ENCODE peak calls at places on chromosomes 13 and 19, in nine cellular contexts. T, P, D, N, V, O, C, L and A are unnamed samples.

GRCh38 chr19:49808762-49809154 is 4.3 kb downstream of the FUZ start:
- DNase-seq in T (peak), P (peak), D (peak), N (peak), V (peak), O (peak), C (peak), L (peak), A (peak)

GRCh38 chr19:50258918-50259372 is 55.5 kb downstream of the MYH14 start:
- DNase-seq in T (no peak), P (no peak), D (no peak), N (peak), V (no peak), O (peak), C (no peak), L (peak), A (no peak)

GRCh38 chr19:14830702-14831101 is 4.3 kb downstream of the OR7A5 start:
- DNase-seq in T (no peak), P (no peak), D (no peak), N (no peak), V (no peak), O (no peak), C (no peak), L (no peak), A (no peak)

GRCh38 chr13:23966221-23966690 is 69.0 kb upstream of the C1QTNF9B start:
- DNase-seq in T (no peak), P (no peak), D (no peak), N (no peak), V (no peak), O (no peak), C (no peak), L (no peak), A (no peak)

GRCh38 chr19:16078759-16079707 is 2.7 kb downstream of the TPM4 start:
- DNase-seq in T (peak), P (peak), D (peak), N (peak), V (peak), O (peak), C (peak), L (no peak), A (peak)

GRCh38 chr13:91724591-91724990 is 326.2 kb downstream of the GPC5 start:
- DNase-seq in T (no peak), P (no peak), D (no peak), N (no peak), V (no peak), O (no peak), C (no peak), L (no peak), A (no peak)

GRCh38 chr19:51158474-51159129 is 16.5 kb downstream of the SIGLEC7 start:
- DNase-seq in T (peak), P (peak), D (peak), N (peak), V (no peak), O (peak), C (peak), L (no peak), A (no peak)

GRCh38 chr13:85362980-85363379 is 436.2 kb downstream of the SLITRK6 start:
- DNase-seq in T (no peak), P (no peak), D (no peak), N (no peak), V (no peak), O (no peak), C (no peak), L (peak), A (no peak)

GRCh38 chr13:113125506-113126264 is 3.1 kb downstream of the F10 start:
- DNase-seq in T (no peak), P (no peak), D (no peak), N (no peak), V (no peak), O (no peak), C (no peak), L (no peak), A (no peak)

GRCh38 chr13:66214467-66214866 is 1015.7 kb downstream of the PCDH9 start:
- DNase-seq in T (no peak), P (no peak), D (no peak), N (no peak), V (no peak), O (no peak), C (no peak), L (no peak), A (no peak)

GRCh38 chr13:41007359-41008118 is 11.6 kb downstream of the ELF1 start:
- DNase-seq in T (no peak), P (no peak), D (peak), N (no peak), V (no peak), O (peak), C (no peak), L (no peak), A (no peak)

GRCh38 chr13:90084684-90085290 is 1262.7 kb upstream of the MIR17HG start:
- DNase-seq in T (no peak), P (no peak), D (peak), N (no peak), V (no peak), O (peak), C (no peak), L (no peak), A (no peak)

GRCh38 chr19:3045885-3046603 is 16.3 kb downstream of the TLE5 start:
- DNase-seq in T (no peak), P (no peak), D (no peak), N (no peak), V (no peak), O (no peak), C (no peak), L (no peak), A (no peak)

GRCh38 chr19:49104229-49104864 is 9.8 kb upstream of the LIN7B start:
- DNase-seq in T (no peak), P (no peak), D (no peak), N (no peak), V (no peak), O (no peak), C (no peak), L (no peak), A (no peak)

GRCh38 chr13:80132741-80133601 is 208.0 kb downstream of the SPRY2 start:
- DNase-seq in T (peak), P (peak), D (peak), N (peak), V (peak), O (peak), C (peak), L (peak), A (no peak)

GRCh38 chr19:50555447-50556235 is 12.6 kb downstream of the LRRC4B start:
- DNase-seq in T (no peak), P (no peak), D (no peak), N (no peak), V (no peak), O (no peak), C (no peak), L (no peak), A (no peak)

GRCh38 chr19:3608079-3608641 is 1.5 kb upstream of the TBXA2R start:
- DNase-seq in T (no peak), P (no peak), D (no peak), N (peak), V (no peak), O (no peak), C (no peak), L (no peak), A (no peak)

GRCh38 chr13:99655351-99656091 is 154.2 kb downstream of the TM9SF2 start:
- DNase-seq in T (peak), P (peak), D (no peak), N (no peak), V (peak), O (peak), C (no peak), L (no peak), A (no peak)

GRCh38 chr19:16262618-16263017 is 62.0 kb upstream of the KLF2 start:
- DNase-seq in T (no peak), P (peak), D (no peak), N (no peak), V (no peak), O (no peak), C (no peak), L (peak), A (no peak)

GRCh38 chr19:53328967-53329366 is 4.6 kb upstream of the ZNF845 start:
- DNase-seq in T (peak), P (no peak), D (peak), N (peak), V (no peak), O (peak), C (no peak), L (no peak), A (no peak)

GRCh38 chr13:29743229-29743786 is 107.1 kb downstream of the UBL3 start:
- DNase-seq in T (peak), P (no peak), D (peak), N (peak), V (no peak), O (no peak), C (peak), L (no peak), A (peak)

GRCh38 chr19:55344444-55344843 is 4.8 kb downstream of the KMT5C start:
- DNase-seq in T (no peak), P (no peak), D (no peak), N (no peak), V (no peak), O (no peak), C (no peak), L (peak), A (no peak)

GRCh38 chr19:38386968-38387549 is 775 bp downstream of the GGN start:
- DNase-seq in T (no peak), P (peak), D (peak), N (peak), V (no peak), O (no peak), C (no peak), L (no peak), A (no peak)

GRCh38 chr19:50204811-50205675 is 1.6 kb downstream of the MYH14 start:
- DNase-seq in T (no peak), P (peak), D (no peak), N (peak), V (no peak), O (no peak), C (peak), L (peak), A (no peak)

GRCh38 chr13:51332566-51333361 is 6.7 kb upstream of the SERPINE3 start:
- DNase-seq in T (no peak), P (no peak), D (no peak), N (no peak), V (no peak), O (no peak), C (no peak), L (no peak), A (no peak)

GRCh38 chr13:113576597-113576996 is 8.0 kb upstream of the TFDP1 start:
- DNase-seq in T (no peak), P (no peak), D (no peak), N (no peak), V (no peak), O (no peak), C (no peak), L (no peak), A (no peak)

GRCh38 chr13:101611491-101612475 is 159.3 kb downstream of the ITGBL1 start:
- DNase-seq in T (no peak), P (no peak), D (no peak), N (no peak), V (peak), O (peak), C (no peak), L (no peak), A (no peak)

GRCh38 chr13:38804536-38804935 is 117.7 kb downstream of the FREM2 start:
- DNase-seq in T (no peak), P (no peak), D (peak), N (no peak), V (peak), O (peak), C (no peak), L (no peak), A (peak)

GRCh38 chr19:16039545-16039944 is 36.8 kb upstream of the TPM4 start:
- DNase-seq in T (no peak), P (no peak), D (no peak), N (no peak), V (no peak), O (no peak), C (no peak), L (peak), A (no peak)

GRCh38 chr13:98326274-98326673 is 149.2 kb upstream of the RNF113B start:
- DNase-seq in T (no peak), P (no peak), D (no peak), N (no peak), V (no peak), O (no peak), C (no peak), L (no peak), A (no peak)

GRCh38 chr19:29795882-29796523 is 15.8 kb upstream of the CCNE1 start:
- DNase-seq in T (no peak), P (no peak), D (no peak), N (peak), V (no peak), O (no peak), C (no peak), L (no peak), A (no peak)

GRCh38 chr13:76641056-76641455 is 245.1 kb downstream of the KCTD12 start:
- DNase-seq in T (peak), P (no peak), D (peak), N (no peak), V (no peak), O (no peak), C (no peak), L (no peak), A (peak)

GRCh38 chr13:30907167-30907761 is 1.2 kb downstream of the MEDAG start:
- DNase-seq in T (peak), P (no peak), D (peak), N (no peak), V (no peak), O (peak), C (no peak), L (no peak), A (no peak)

GRCh38 chr13:34638897-34639296 is 303.2 kb upstream of the NBEA start:
- DNase-seq in T (no peak), P (no peak), D (no peak), N (no peak), V (no peak), O (no peak), C (no peak), L (no peak), A (no peak)

GRCh38 chr13:40145139-40145538 is 489.7 kb downstream of the COG6 start:
- DNase-seq in T (no peak), P (no peak), D (no peak), N (no peak), V (no peak), O (no peak), C (no peak), L (no peak), A (no peak)

GRCh38 chr13:80363890-80364503 is 23.1 kb upstream of the SPRY2 start:
- DNase-seq in T (peak), P (peak), D (peak), N (no peak), V (no peak), O (peak), C (no peak), L (no peak), A (no peak)

GRCh38 chr19:36258028-36258875 is 43.3 kb downstream of the ZNF146 start:
- DNase-seq in T (no peak), P (no peak), D (no peak), N (no peak), V (no peak), O (no peak), C (no peak), L (peak), A (no peak)
- H3K4me3 ChIP-seq in T (no peak), P (no peak), D (no peak), N (peak), V (no peak), O (no peak), C (no peak), L (no peak), A (peak)

GRCh38 chr13:44667950-44668349 is 91.8 kb upstream of the TSC22D1 start:
- DNase-seq in T (no peak), P (no peak), D (peak), N (no peak), V (peak), O (peak), C (no peak), L (no peak), A (peak)
- H3K4me3 ChIP-seq in T (peak), P (no peak), D (no peak), N (no peak), V (no peak), O (no peak), C (no peak), L (no peak), A (no peak)

GRCh38 chr19:42068361-42068755 is 1.6 kb downstream of the GRIK5 start:
- DNase-seq in T (no peak), P (no peak), D (no peak), N (no peak), V (no peak), O (no peak), C (no peak), L (no peak), A (no peak)

GRCh38 chr19:42071247-42071646 is 1.2 kb upstream of the GRIK5 start:
- DNase-seq in T (no peak), P (no peak), D (no peak), N (no peak), V (no peak), O (no peak), C (no peak), L (no peak), A (no peak)

GRCh38 chr19:42068756-42069571 is 1.0 kb downstream of the GRIK5 start:
- DNase-seq in T (no peak), P (no peak), D (no peak), N (no peak), V (no peak), O (no peak), C (no peak), L (no peak), A (no peak)

GRCh38 chr19:42067315-42067888 is 2.6 kb downstream of the GRIK5 start:
- DNase-seq in T (no peak), P (no peak), D (no peak), N (no peak), V (no peak), O (no peak), C (no peak), L (no peak), A (no peak)

GRCh38 chr19:42069619-42070293 is at the start of gene GRIK5:
- DNase-seq in T (no peak), P (no peak), D (no peak), N (no peak), V (no peak), O (no peak), C (no peak), L (peak), A (no peak)
- H3K4me3 ChIP-seq in T (no peak), P (no peak), D (no peak), N (peak), V (peak), O (no peak), C (no peak), L (no peak), A (no peak)

DNA sequence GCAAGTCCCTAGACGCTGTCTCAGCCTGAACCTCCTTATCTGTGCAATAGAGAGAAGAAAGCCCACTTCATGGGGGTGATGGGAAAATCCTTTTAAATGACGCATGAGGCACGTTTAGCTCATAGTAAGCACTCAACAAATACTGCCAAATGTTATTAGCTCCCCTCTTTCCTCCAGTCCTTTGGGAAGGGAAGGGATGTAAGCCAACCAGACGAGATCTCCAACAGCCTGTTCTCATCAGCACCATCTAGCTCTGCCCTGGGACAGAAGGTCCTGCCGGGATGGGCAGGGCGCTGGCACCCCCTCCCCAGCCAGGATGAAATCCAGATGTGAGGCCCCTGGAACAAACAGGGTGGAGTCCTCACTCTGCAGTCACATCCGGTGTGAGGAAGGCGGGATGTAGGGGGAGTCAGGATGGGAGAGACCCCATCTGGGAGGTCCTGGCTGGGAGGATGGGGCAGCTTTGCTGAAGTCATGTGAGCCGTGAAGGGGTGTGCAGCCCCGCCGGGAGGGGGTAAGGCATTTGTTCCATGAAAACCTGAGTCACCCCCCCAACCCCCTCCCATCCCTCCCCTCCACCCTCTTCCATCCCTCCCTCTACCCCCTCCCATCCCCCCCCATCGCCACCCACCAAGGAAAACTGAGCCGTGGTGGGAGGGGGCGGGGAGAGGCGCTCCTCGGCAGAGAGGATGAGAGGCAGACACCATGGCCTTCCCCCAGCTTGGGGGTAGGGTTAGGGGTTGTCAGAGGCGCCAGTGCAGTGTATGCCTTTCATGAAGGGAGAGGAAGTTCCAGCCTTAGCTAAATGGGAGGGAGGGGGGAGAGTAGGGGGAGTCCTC is 4.5 kb downstream of the S1PR2 start:
- DNase-seq in T (peak), P (no peak), D (peak), N (peak), V (no peak), O (peak), C (peak), L (no peak), A (no peak)
- H3K4me3 ChIP-seq in T (peak), P (no peak), D (no peak), N (no peak), V (no peak), O (peak), C (no peak), L (no peak), A (no peak)

GRCh38 chr13:26325876-26326275 is 71.9 kb downstream of the CDK8 start:
- DNase-seq in T (no peak), P (no peak), D (no peak), N (no peak), V (no peak), O (peak), C (no peak), L (no peak), A (no peak)
- H3K4me3 ChIP-seq in T (no peak), P (no peak), D (no peak), N (peak), V (no peak), O (no peak), C (no peak), L (no peak), A (no peak)